ENCODE peak calls at places on chromosomes 16 and 17, in seven cellular contexts. G is cardiac septum; E is COLO829; D is endothelial cell; R is activated CD4-positive, alpha-beta T cell treated with anti-CD3 and anti-CD28 coated beads, Interleukin-2, amount 50 U/mL, for 48 hours; C is CD4-positive, alpha-beta memory T cell; U is stimulated activated CD8-positive, alpha-beta memory T cell treated with anti-CD3 and anti-CD28 coated beads, Interleukin-4, amount 100 ng/mL, for 24 hours. P is an unnamed sample.

GRCh38 chr16:86609115-86609514 is 30.8 kb downstream of the FOXL1 start:
- DNase-seq in G (peak; percentile 15), E (no peak), D (no peak), R (no peak), C (no peak), U (no peak), P (no peak)

GRCh38 chr17:64503341-64503740 is 2.7 kb downstream of the DDX5 start:
- DNase-seq in G (no peak), E (no peak), D (no peak), R (no peak), C (no peak), U (no peak), P (no peak)

GRCh38 chr16:77295896-77296295 is 96.7 kb downstream of the SYCE1L start:
- DNase-seq in G (no peak), E (no peak), D (no peak), R (no peak), C (no peak), U (no peak), P (no peak)

GRCh38 chr16:79599256-79599836 is 1.2 kb downstream of the MAF start:
- DNase-seq in G (no peak), E (no peak), D (peak; percentile 39), R (peak; percentile 39), C (peak; percentile 36), U (no peak), P (peak; percentile 77)

GRCh38 chr17:63029520-63029919 is 63.5 kb downstream of the TANC2 start:
- DNase-seq in G (no peak), E (no peak), D (no peak), R (no peak), C (no peak), U (no peak), P (no peak)

GRCh38 chr17:67018429-67019125 is 25.8 kb upstream of the CACNG1 start:
- DNase-seq in G (no peak), E (no peak), D (no peak), R (no peak), C (no peak), U (no peak), P (no peak)

GRCh38 chr16:21524068-21524751 is 75.2 kb upstream of the METTL9 start:
- DNase-seq in G (no peak), E (no peak), D (no peak), R (no peak), C (no peak), U (no peak), P (no peak)

GRCh38 chr17:78343433-78344201 is 16.3 kb downstream of the SOCS3 start:
- DNase-seq in G (peak; percentile 87), E (no peak), D (no peak), R (peak; percentile 71), C (peak; percentile 88), U (no peak), P (no peak)